ENCODE peak calls at places on chromosomes 6 and 20, in six cellular contexts. Z is SK-N-SH, X is SHP77, S is GM23338, K is left ventricle myocardium superior, B is cardiac muscle cell. A is an unnamed sample.

GRCh38 chr6:83884523-83884922 is 25.0 kb downstream of the CYB5R4 start:
- DNase-seq in Z (peak; percentile 48), X (peak; percentile 61), S (peak; percentile 57), K (no peak), B (peak; percentile 68), A (peak; percentile 28)

GRCh38 chr6:53065266-53066058 is at the start of gene FBXO9:
- DNase-seq in Z (peak; percentile 92), X (peak; percentile 41), S (peak; percentile 69), K (peak; percentile 88), B (peak; percentile 62), A (peak; percentile 93)

GRCh38 chr20:20712004-20712473 is 405 bp downstream of the RALGAPA2 start:
- DNase-seq in Z (no peak), X (peak; percentile 57), S (peak; percentile 48), K (no peak), B (no peak), A (no peak)

GRCh38 chr6:109896333-109896732 is 81.8 kb upstream of the GPR6 start:
- DNase-seq in Z (no peak), X (no peak), S (no peak), K (no peak), B (no peak), A (no peak)

GRCh38 chr20:64180673-64181072 is 16.4 kb downstream of the MYT1 start:
- DNase-seq in Z (no peak), X (no peak), S (no peak), K (no peak), B (no peak), A (no peak)

GRCh38 chr20:25584905-25585704 is at the start of gene NINL:
- DNase-seq in Z (peak; percentile 97), X (peak; percentile 67), S (peak; percentile 72), K (peak; percentile 78), B (peak; percentile 77), A (peak; percentile 94)

GRCh38 chr6:11769244-11769643 is 9.4 kb downstream of the ADTRP start:
- DNase-seq in Z (no peak), X (no peak), S (no peak), K (no peak), B (no peak), A (no peak)

GRCh38 chr20:38190936-38191371 is 25.9 kb upstream of the TGM2 start:
- DNase-seq in Z (peak; percentile 80), X (no peak), S (no peak), K (peak; percentile 76), B (no peak), A (no peak)

GRCh38 chr20:63156221-63156671 is 59.7 kb downstream of the YTHDF1 start:
- DNase-seq in Z (no peak), X (no peak), S (no peak), K (no peak), B (no peak), A (peak; percentile 77)

GRCh38 chr6:146856296-146856695 is 257.5 kb downstream of the ADGB start:
- DNase-seq in Z (no peak), X (no peak), S (no peak), K (no peak), B (no peak), A (no peak)

GRCh38 chr6:121830759-121831158 is 395.3 kb downstream of the GJA1 start:
- DNase-seq in Z (no peak), X (no peak), S (no peak), K (no peak), B (no peak), A (no peak)

GRCh38 chr6:143328885-143329284 is 121.6 kb downstream of the ADAT2 start:
- DNase-seq in Z (no peak), X (no peak), S (no peak), K (no peak), B (no peak), A (no peak)

GRCh38 chr20:48191200-48191599 is 405.9 kb upstream of the SULF2 start:
- DNase-seq in Z (no peak), X (no peak), S (no peak), K (no peak), B (peak; percentile 42), A (no peak)

GRCh38 chr20:16327606-16328005 is 245.6 kb downstream of the KIF16B start:
- DNase-seq in Z (no peak), X (no peak), S (no peak), K (no peak), B (no peak), A (no peak)

GRCh38 chr20:916125-916799 is at the start of gene ANGPT4:
- DNase-seq in Z (no peak), X (no peak), S (peak; percentile 19), K (no peak), B (no peak), A (no peak)

GRCh38 chr6:9507136-9507895 is 907.6 kb downstream of the TFAP2A start:
- DNase-seq in Z (no peak), X (no peak), S (no peak), K (no peak), B (no peak), A (no peak)

GRCh38 chr6:167856999-167857660 is 30.4 kb downstream of the AFDN start:
- DNase-seq in Z (no peak), X (no peak), S (peak; percentile 58), K (no peak), B (peak; percentile 87), A (no peak)

GRCh38 chr6:127300411-127300810 is 33.7 kb downstream of the RNF146 start:
- DNase-seq in Z (no peak), X (no peak), S (peak; percentile 55), K (no peak), B (peak; percentile 72), A (peak; percentile 57)

GRCh38 chr20:41696428-41696827 is 78.3 kb upstream of the CHD6 start:
- DNase-seq in Z (no peak), X (no peak), S (no peak), K (no peak), B (peak; percentile 25), A (no peak)

GRCh38 chr6:90222724-90223198 is 73.9 kb downstream of the BACH2 start:
- DNase-seq in Z (no peak), X (no peak), S (no peak), K (no peak), B (no peak), A (no peak)

A was measured in D341Med.